ENCODE peak calls at places on chromosome 10, in eight cellular contexts. I, V, A, B, X, D, Y and K are unnamed samples.

GRCh38 chr10:58666024-58666423 is 153.4 kb downstream of the BICC1 start:
- DNase-seq in I (no peak), V (peak; percentile 17), A (no peak), B (no peak), X (no peak), D (peak; percentile 46), Y (no peak), K (no peak)

GRCh38 chr10:114322344-114322743 is 82.0 kb downstream of the AFAP1L2 start:
- DNase-seq in I (no peak), V (no peak), A (peak; percentile 44), B (no peak), X (no peak), D (no peak), Y (no peak), K (peak; percentile 48)

GRCh38 chr10:48309711-48310226 is 3.3 kb downstream of the MAPK8 start:
- DNase-seq in I (no peak), V (no peak), A (peak; percentile 37), B (peak; percentile 24), X (no peak), D (peak; percentile 73), Y (peak; percentile 11), K (peak; percentile 91)

GRCh38 chr10:72567421-72567820 is 58.5 kb downstream of the MICU1 start:
- DNase-seq in I (peak; percentile 69), V (no peak), A (peak; percentile 4), B (peak; percentile 54), X (no peak), D (peak; percentile 84), Y (no peak), K (peak; percentile 26)

GRCh38 chr10:112658900-112659328 is 211.9 kb downstream of the VTI1A start:
- DNase-seq in I (no peak), V (no peak), A (peak; percentile 63), B (peak; percentile 44), X (no peak), D (peak; percentile 80), Y (peak; percentile 74), K (no peak)

GRCh38 chr10:3412646-3413045 is 240.1 kb upstream of the PITRM1 start:
- DNase-seq in I (no peak), V (no peak), A (no peak), B (no peak), X (no peak), D (no peak), Y (no peak), K (peak; percentile 27)

GRCh38 chr10:60099998-60100747 is 193.8 kb upstream of the CCDC6 start:
- DNase-seq in I (no peak), V (no peak), A (peak; percentile 75), B (peak; percentile 24), X (no peak), D (peak; percentile 88), Y (peak; percentile 66), K (peak; percentile 10)

GRCh38 chr10:70906953-70907618 is 18.7 kb upstream of the PCBD1 start:
- DNase-seq in I (no peak), V (peak; percentile 23), A (no peak), B (no peak), X (no peak), D (no peak), Y (no peak), K (peak; percentile 66)

GRCh38 chr10:11551915-11552602 is 59.4 kb downstream of the USP6NL start:
- DNase-seq in I (no peak), V (no peak), A (peak; percentile 91), B (peak; percentile 19), X (no peak), D (peak; percentile 79), Y (no peak), K (peak; percentile 77)

GRCh38 chr10:80382989-80383388 is 25.4 kb upstream of the PRXL2A start:
- DNase-seq in I (no peak), V (peak; percentile 44), A (peak; percentile 64), B (peak; percentile 36), X (peak; percentile 50), D (no peak), Y (peak; percentile 69), K (no peak)

GRCh38 chr10:18689498-18689897 is 30.3 kb downstream of the ARL5B start:
- DNase-seq in I (no peak), V (no peak), A (peak; percentile 64), B (no peak), X (no peak), D (peak; percentile 54), Y (peak; percentile 7), K (peak; percentile 53)

GRCh38 chr10:78964952-78965633 is 103.7 kb upstream of the ZMIZ1 start:
- DNase-seq in I (peak; percentile 86), V (no peak), A (peak; percentile 43), B (peak; percentile 63), X (peak; percentile 96), D (peak; percentile 100), Y (peak; percentile 88), K (no peak)

GRCh38 chr10:87847550-87847949 is 15.8 kb downstream of the KLLN start:
- DNase-seq in I (no peak), V (no peak), A (no peak), B (no peak), X (no peak), D (peak; percentile 56), Y (no peak), K (no peak)

GRCh38 chr10:71081912-71082311 is 130.5 kb upstream of the UNC5B start:
- DNase-seq in I (peak; percentile 15), V (peak; percentile 1), A (no peak), B (no peak), X (no peak), D (no peak), Y (no peak), K (peak; percentile 45)

GRCh38 chr10:117261501-117261900 is 20.6 kb downstream of the SLC18A2 start:
- DNase-seq in I (no peak), V (no peak), A (no peak), B (no peak), X (no peak), D (no peak), Y (no peak), K (no peak)

GRCh38 chr10:116099031-116099430 is 174.0 kb downstream of the GFRA1 start:
- DNase-seq in I (no peak), V (no peak), A (no peak), B (no peak), X (no peak), D (no peak), Y (no peak), K (no peak)

GRCh38 chr10:126621836-126622235 is 48.7 kb downstream of the C10orf90 start:
- DNase-seq in I (no peak), V (no peak), A (no peak), B (no peak), X (no peak), D (no peak), Y (no peak), K (no peak)

GRCh38 chr10:21721000-21721670 is 187.1 kb downstream of the MLLT10 start:
- DNase-seq in I (no peak), V (no peak), A (no peak), B (no peak), X (no peak), D (no peak), Y (no peak), K (no peak)

GRCh38 chr10:77482072-77482471 is 155.5 kb downstream of the KCNMA1 start:
- DNase-seq in I (no peak), V (no peak), A (no peak), B (no peak), X (no peak), D (no peak), Y (no peak), K (no peak)

GRCh38 chr10:100661546-100661945 is 83.8 kb upstream of the PAX2 start:
- DNase-seq in I (no peak), V (no peak), A (no peak), B (no peak), X (peak; percentile 46), D (no peak), Y (no peak), K (peak; percentile 58)

GRCh38 chr10:34474060-34474376 is 341.1 kb downstream of the PARD3 start:
- DNase-seq in I (no peak), V (no peak), A (peak; percentile 64), B (peak; percentile 55), X (no peak), D (peak; percentile 69), Y (no peak), K (no peak)

GRCh38 chr10:23686722-23687121 is 247.8 kb downstream of the OTUD1 start:
- DNase-seq in I (no peak), V (no peak), A (no peak), B (no peak), X (no peak), D (no peak), Y (no peak), K (no peak)
- TF ChIP-seq CTCF in I (no peak), V (no peak), A (no peak), B (no peak), X (peak; percentile 23), D (no peak), Y (no peak), K (no peak)

DNA sequence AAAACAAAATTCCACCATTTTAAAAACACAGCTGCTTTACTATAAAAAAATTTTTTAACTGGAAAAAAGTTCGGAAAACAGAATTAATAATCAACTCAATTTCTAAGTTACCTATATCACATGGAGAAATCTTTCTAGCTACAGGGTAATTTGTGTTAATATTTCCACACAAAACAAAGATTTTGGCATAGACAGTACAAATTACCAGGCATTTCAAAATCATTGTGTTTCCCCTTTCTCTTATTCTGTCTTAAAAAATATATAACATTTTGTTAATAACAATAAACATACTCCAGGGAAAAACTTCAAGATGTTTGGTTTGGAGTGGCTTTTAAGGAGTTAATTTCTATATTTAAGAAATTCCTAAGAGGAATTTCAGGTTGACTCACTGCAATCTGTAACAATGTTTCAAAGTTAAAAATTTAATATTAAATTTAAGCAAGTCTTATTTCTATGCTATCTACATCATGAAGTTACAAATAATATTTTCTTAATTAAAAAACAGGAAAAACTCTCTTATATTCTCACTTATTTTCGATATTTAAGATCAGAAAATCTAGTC is 132.6 kb downstream of the NRBF2 start:
- DNase-seq in I (no peak), V (no peak), A (no peak), B (no peak), X (no peak), D (no peak), Y (no peak), K (no peak)
- H3K4me1 ChIP-seq in I (peaks cover 27% of the 10 kb centered on the region), V (peaks cover 29% of the 10 kb centered on the region), A (peaks cover 23% of the 10 kb centered on the region), B (peaks cover 33% of the 10 kb centered on the region), X (no peaks in the 10 kb centered on the region), D (peaks cover 46% of the 10 kb centered on the region), Y (peaks cover 33% of the 10 kb centered on the region), K (peaks cover 22% of the 10 kb centered on the region)

DNA sequence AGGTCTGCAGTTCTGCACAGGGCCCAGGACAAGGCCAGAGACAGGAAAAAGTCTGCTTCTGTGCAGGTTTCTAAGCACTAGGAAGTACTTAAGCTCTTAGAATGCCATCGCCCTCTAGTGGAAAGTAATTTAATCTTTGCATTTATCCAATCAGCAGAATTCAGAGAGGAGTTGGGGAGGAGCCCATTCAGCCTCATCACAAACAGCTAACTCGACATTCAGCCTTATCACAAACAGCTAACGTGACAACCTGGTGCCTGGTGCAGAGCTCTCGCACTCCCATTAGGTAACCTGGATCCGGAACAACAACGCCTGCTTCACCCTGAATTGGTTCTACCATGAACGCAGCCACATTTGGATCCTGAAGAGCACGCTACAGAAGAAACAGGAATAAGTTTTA is 15.2 kb downstream of the OAT start:
- DNase-seq in I (no peak), V (no peak), A (peak; percentile 89), B (peak; percentile 67), X (peak; percentile 79), D (peak; percentile 88), Y (peak; percentile 92), K (peak; percentile 77)
- TF ChIP-seq CTCF in I (peak; percentile 63), V (peak; percentile 63), A (peak; percentile 65), B (peak; percentile 66), X (peak; percentile 76), D (peak; percentile 67), Y (peak; percentile 79), K (peak; percentile 78)

DNA sequence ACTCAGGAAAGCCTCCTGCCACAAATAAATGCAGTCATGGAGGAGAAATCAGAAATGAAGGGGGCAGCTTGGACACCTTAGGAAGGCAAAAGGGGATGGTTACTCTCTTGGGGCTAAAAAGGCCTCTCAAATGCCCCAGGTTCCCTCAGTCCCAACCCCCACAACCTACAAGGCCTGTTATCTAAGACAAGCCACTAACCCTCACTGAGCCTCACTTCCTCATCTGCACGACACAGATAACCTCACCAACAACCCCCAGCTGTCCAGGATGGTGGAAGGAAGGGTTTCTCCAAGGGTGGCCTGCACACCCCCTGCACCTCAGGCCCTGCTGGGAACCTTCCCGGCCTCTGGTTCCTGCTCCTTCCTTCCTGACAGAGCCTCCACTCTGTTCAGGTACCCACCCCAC is 29.2 kb downstream of the SORBS1 start:
- DNase-seq in I (no peak), V (no peak), A (no peak), B (no peak), X (no peak), D (no peak), Y (no peak), K (no peak)
- H3K4me1 ChIP-seq in I (peaks cover 5% of the 10 kb centered on the region), V (peaks cover 28% of the 10 kb centered on the region), A (peaks cover 34% of the 10 kb centered on the region), B (peaks cover 6% of the 10 kb centered on the region), X (peaks cover 17% of the 10 kb centered on the region), D (peaks cover 13% of the 10 kb centered on the region), Y (no peaks in the 10 kb centered on the region), K (no peaks in the 10 kb centered on the region)